ENCODE peak calls at places on chromosomes 13 and 19, in six cellular contexts. S is adrenal gland, H is endothelial cell of umbilical vein, B is uterus, W is ovary, D is tibial nerve. J is an unnamed sample.

GRCh38 chr19:3721900-3722442 is 13.8 kb downstream of the TJP3 start:
- DNase-seq in S (no peak), B (no peak), W (no peak), D (no peak), H (no peak), J (no peak)

GRCh38 chr13:113647351-113648217 is 10.4 kb downstream of the ATP4B start:
- DNase-seq in S (peak; percentile 97), H (peak; percentile 49), D (peak; percentile 79), B (peak; percentile 49), W (peak; percentile 80), J (peak; percentile 98)

GRCh38 chr19:8566855-8567254 is 10.4 kb downstream of the MYO1F start:
- DNase-seq in D (no peak), B (no peak), H (no peak), S (no peak), W (no peak), J (no peak)

GRCh38 chr19:36139120-36139472 is 770 bp upstream of the CAPNS1 start:
- DNase-seq in B (no peak), H (no peak), D (no peak), W (no peak), S (no peak), J (no peak)

GRCh38 chr19:4676955-4677731 is 7.0 kb upstream of the MYDGF start:
- DNase-seq in D (no peak), H (peak; percentile 18), W (no peak), B (no peak), S (peak; percentile 62), J (peak; percentile 58)

GRCh38 chr19:6528544-6529121 is 2.2 kb upstream of the TNFSF9 start:
- DNase-seq in D (no peak), H (no peak), S (no peak), B (peak; percentile 28), W (no peak), J (no peak)

GRCh38 chr19:2446390-2446789 is 10.4 kb downstream of the LMNB2 start:
- DNase-seq in S (no peak), H (no peak), B (no peak), W (no peak), D (no peak), J (no peak)

GRCh38 chr19:14450876-14451275 is 17.8 kb downstream of the PKN1 start:
- DNase-seq in B (no peak), W (no peak), H (no peak), S (no peak), D (no peak), J (no peak)

GRCh38 chr19:55585658-55586339 is 5.2 kb upstream of the ZNF579 start:
- DNase-seq in D (peak; percentile 36), H (peak; percentile 68), W (peak; percentile 92), B (peak; percentile 82), S (peak; percentile 87), J (peak; percentile 80)

GRCh38 chr13:20144141-20144850 is 16.6 kb downstream of the GJA3 start:
- DNase-seq in S (no peak), D (no peak), H (no peak), W (no peak), B (no peak), J (no peak)

GRCh38 chr19:39710333-39710890 is 6.1 kb downstream of the LGALS14 start:
- DNase-seq in D (no peak), H (no peak), W (no peak), B (no peak), S (no peak), J (no peak)

GRCh38 chr13:48994731-48995130 is 19.0 kb downstream of the FNDC3A start:
- DNase-seq in B (no peak), D (no peak), S (no peak), W (no peak), H (no peak), J (no peak)

GRCh38 chr19:54115071-54116063 is at the start of the genes PRPF31 and TFPT:
- DNase-seq in B (peak; percentile 99), W (peak; percentile 97), S (peak; percentile 99), D (peak; percentile 99), H (peak; percentile 98), J (peak; percentile 98)

GRCh38 chr19:43966079-43966694 is 15.2 kb downstream of the ZNF221 start:
- DNase-seq in D (no peak), H (no peak), W (no peak), S (no peak), B (no peak), J (no peak)

GRCh38 chr19:29617336-29618266 is 11.5 kb downstream of the POP4 start:
- DNase-seq in H (no peak), W (no peak), B (no peak), D (no peak), S (no peak), J (no peak)

GRCh38 chr19:57978586-57979289 is 4.4 kb upstream of the C19orf18 start:
- DNase-seq in S (no peak), W (no peak), D (no peak), H (peak; percentile 5), B (no peak), J (no peak)

GRCh38 chr19:48308695-48309586 is 16.4 kb upstream of the EMP3 start:
- DNase-seq in B (no peak), W (no peak), H (peak; percentile 25), S (no peak), D (no peak), J (no peak)

GRCh38 chr13:73335226-73335625 is 276.4 kb downstream of the KLF5 start:
- DNase-seq in S (no peak), D (no peak), W (no peak), H (peak; percentile 57), B (no peak), J (no peak)

GRCh38 chr19:3464797-3465235 is 15.5 kb downstream of the SMIM24 start:
- DNase-seq in S (no peak), B (no peak), H (no peak), W (peak; percentile 41), D (no peak), J (no peak)

GRCh38 chr13:99086869-99087129 is 108.9 kb upstream of the DOCK9 start:
- DNase-seq in S (peak; percentile 47), D (no peak), B (no peak), W (no peak), H (peak; percentile 41), J (no peak)

GRCh38 chr13:97211986-97212385 is 10.1 kb upstream of the MBNL2 start:
- DNase-seq in H (no peak), S (no peak), D (no peak), W (no peak), B (no peak), J (no peak)

GRCh38 chr19:49591731-49592485 is 926 bp downstream of the PRR12 start:
- DNase-seq in S (peak; percentile 66), H (peak; percentile 59), D (no peak), W (peak; percentile 72), B (peak; percentile 51), J (peak; percentile 43)

GRCh38 chr19:49590971-49591730 is at the start of gene PRR12:
- DNase-seq in B (peak; percentile 72), W (peak; percentile 81), S (peak; percentile 71), H (peak; percentile 71), D (no peak), J (peak; percentile 68)

GRCh38 chr19:49588370-49589122 is 2.4 kb upstream of the PRR12 start:
- DNase-seq in D (no peak), S (no peak), W (peak; percentile 48), B (no peak), H (no peak), J (no peak)

GRCh38 chr19:49589391-49589790 is 1.6 kb upstream of the PRR12 start:
- DNase-seq in B (no peak), D (no peak), S (no peak), W (no peak), H (no peak), J (no peak)

DNA sequence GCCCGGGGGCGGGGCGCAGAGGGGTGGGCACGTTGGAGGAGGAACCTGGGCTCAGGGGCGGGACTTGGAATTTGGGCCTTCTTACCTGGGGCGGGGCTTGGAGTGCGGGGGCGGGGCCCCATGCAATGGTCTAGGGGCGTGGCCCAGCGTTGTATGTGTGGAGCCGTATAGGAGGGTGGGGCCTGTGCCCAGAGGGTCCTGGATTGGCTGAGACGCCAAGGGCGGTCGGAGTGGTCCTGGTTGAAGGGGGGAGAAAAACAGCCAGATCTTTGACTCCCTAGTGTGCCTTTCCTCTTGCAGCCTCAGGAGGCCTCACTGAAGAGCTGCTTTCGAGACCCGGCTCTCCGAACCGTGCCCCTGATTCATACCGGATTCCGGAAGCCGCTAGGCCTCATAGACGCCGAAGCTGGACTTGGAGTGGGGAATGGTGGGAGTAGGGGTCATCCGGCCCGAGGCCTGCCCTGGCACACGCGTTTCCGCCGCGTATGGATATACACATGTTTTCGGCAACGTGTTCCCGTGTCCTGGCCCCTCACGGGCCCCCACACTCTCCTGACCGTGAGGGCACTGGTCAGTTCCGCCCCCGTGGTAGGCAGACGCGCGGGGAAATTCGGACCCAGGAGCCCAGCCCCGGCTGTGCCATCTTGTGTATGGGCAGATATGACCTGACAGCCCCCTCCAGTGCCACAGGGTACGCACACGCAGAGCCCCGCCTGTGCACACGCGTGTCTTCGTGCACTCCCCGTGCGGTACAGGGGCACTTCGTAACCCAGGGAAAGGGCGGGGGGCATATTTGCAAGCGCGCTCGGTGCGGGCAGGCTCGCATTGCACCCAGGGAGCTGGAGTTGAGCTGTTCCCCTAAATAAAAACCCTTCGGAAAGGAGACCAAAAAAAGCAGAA is 661 bp upstream of the PRR12 start:
- DNase-seq in B (peak; percentile 95), W (peak; percentile 93), S (peak; percentile 97), D (peak; percentile 90), H (peak; percentile 96), J (peak; percentile 97)
- TF ChIP-seq POLR2A in B (peak; percentile 68), W (no peak), S (peak; percentile 84), D (no peak), H (peak; percentile 85), J (peak; percentile 34)

GRCh38 chr13:110392510-110393233 is 85.6 kb downstream of the COL4A2 start:
- DNase-seq in B (peak; percentile 11), H (peak; percentile 29), W (no peak), D (no peak), S (no peak), J (no peak)
- TF ChIP-seq CTCF in B (no peak), H (no peak), W (no peak), D (no peak), S (no peak), J (no peak)

DNA sequence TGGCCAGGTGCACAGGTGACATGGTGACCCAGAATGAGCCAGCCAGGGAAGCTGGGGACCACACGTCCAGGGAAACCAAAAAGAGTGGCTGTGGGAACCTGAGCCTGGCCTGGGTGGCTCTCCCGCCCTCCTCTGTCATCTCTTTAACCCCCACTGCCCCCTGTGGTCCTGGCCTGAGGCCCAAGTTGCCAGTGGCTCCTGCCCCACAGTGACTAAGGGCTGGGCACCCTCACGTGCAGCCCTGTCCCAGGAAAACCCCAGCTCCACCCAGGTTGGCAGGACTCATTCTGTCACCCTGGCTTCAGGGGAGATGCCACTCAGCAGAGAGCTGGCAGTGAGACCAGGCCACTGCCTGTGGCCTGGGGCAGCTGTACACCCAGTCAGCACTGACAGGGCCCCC is 30.6 kb upstream of the ISYNA1 start:
- DNase-seq in H (no peak), S (no peak), D (no peak), B (no peak), W (no peak), J (peak; percentile 62)
- TF ChIP-seq POLR2A in H (no peak), S (no peak), D (no peak), B (no peak), W (no peak), J (peak; percentile 31)

DNA sequence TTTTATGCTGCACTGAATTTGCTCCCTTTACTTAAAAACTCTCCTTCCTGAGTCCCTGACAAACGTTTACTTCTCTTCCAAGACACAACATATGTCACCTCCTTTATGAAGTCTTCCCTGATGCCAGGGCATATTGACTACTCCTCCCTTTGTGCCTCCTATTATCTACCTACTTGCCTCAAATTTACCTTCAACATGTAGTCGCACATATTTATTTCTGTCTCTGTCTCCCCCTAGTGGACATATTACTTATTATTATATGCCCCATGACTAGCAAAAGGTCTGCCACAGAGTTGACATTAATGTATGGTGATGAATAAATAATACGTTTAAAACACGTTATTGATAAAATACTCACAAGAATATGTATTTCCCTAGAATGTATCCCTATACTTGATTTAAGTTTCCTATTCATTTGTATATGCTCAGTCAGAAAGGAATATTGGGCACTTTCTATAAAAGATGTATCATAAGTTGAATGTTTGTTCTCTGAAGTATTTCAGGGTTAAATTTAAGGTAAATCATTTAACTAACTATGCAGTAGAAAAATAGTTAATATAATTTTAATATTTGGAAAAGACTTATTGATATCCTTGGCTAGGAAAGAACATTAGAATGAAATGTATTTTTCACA is 250.3 kb upstream of the ATXN8OS start:
- DNase-seq in H (peak; percentile 64), B (no peak), W (no peak), S (no peak), D (no peak), J (no peak)
- TF ChIP-seq CTCF in H (peak; percentile 44), B (no peak), W (no peak), S (peak; percentile 77), D (peak; percentile 68), J (peak; percentile 61)